ENCODE peak calls at places on chromosomes 13 and 19, in eight cellular contexts. W is neuronal stem cell, N is colonic mucosa, G is RWPE2, O is neural progenitor cell, B is tibial artery, J is mesendoderm, U is tibial nerve. K is an unnamed sample.
A peak's percentile ranks its signal among the peaks of the same experiment; 100 is the strongest.

GRCh38 chr13:105168295-105168694 is 1367.2 kb downstream of the EFNB2 start:
- DNase-seq in W (no peak), N (no peak), G (no peak), O (no peak), B (no peak), J (no peak), U (no peak), K (no peak)

GRCh38 chr19:36113895-36114762 is 546 bp downstream of the POLR2I start:
- DNase-seq in W (no peak), N (no peak), G (no peak), O (peak; percentile 45), B (peak; percentile 32), J (peak; percentile 64), U (no peak), K (no peak)

GRCh38 chr13:42330991-42331390 is 59.0 kb downstream of the AKAP11 start:
- DNase-seq in W (no peak), N (no peak), G (no peak), O (no peak), B (no peak), J (no peak), U (no peak), K (no peak)

GRCh38 chr13:45879666-45880065 is 28.1 kb upstream of the SIAH3 start:
- DNase-seq in W (no peak), N (no peak), G (no peak), O (peak; percentile 55), B (no peak), J (peak; percentile 75), U (no peak), K (no peak)

GRCh38 chr19:3687774-3688706 is 12.2 kb downstream of the PIP5K1C start:
- DNase-seq in W (no peak), N (peak; percentile 60), G (peak; percentile 29), O (peak; percentile 47), B (no peak), J (peak; percentile 58), U (no peak), K (no peak)

GRCh38 chr13:112820318-112820717 is 130.5 kb downstream of the ATP11A start:
- DNase-seq in W (no peak), N (no peak), G (no peak), O (no peak), B (no peak), J (no peak), U (no peak), K (no peak)

GRCh38 chr19:38319421-38320258 is at the start of gene KCNK6:
- DNase-seq in W (no peak), N (peak; percentile 90), G (peak; percentile 71), O (peak; percentile 78), B (peak; percentile 41), J (peak; percentile 34), U (no peak), K (no peak)

GRCh38 chr13:28059214-28059613 is 41.2 kb downstream of the FLT3 start:
- DNase-seq in W (peak; percentile 9), N (peak; percentile 57), G (no peak), O (peak; percentile 62), B (no peak), J (peak; percentile 72), U (no peak), K (no peak)

GRCh38 chr19:46494115-46494935 is 1.3 kb downstream of the PNMA8B start:
- DNase-seq in W (no peak), N (no peak), G (peak; percentile 60), O (peak; percentile 1), B (no peak), J (no peak), U (no peak), K (no peak)

GRCh38 chr13:74929436-74929835 is 552.5 kb downstream of the TBC1D4 start:
- DNase-seq in W (no peak), N (no peak), G (no peak), O (no peak), B (no peak), J (no peak), U (no peak), K (no peak)

GRCh38 chr13:108269601-108270328 is at the start of gene TNFSF13B:
- DNase-seq in W (no peak), N (peak; percentile 23), G (no peak), O (peak; percentile 53), B (peak; percentile 29), J (peak; percentile 74), U (no peak), K (no peak)

GRCh38 chr13:52348983-52349780 is 56.8 kb downstream of the THSD1 start:
- DNase-seq in W (no peak), N (peak; percentile 22), G (no peak), O (no peak), B (no peak), J (peak; percentile 48), U (no peak), K (peak; percentile 94)
- H3K27ac ChIP-seq in W (no peak overlapping the region), N (no peak overlapping the region), G (peak overlapping the region; percentile 62), O (no peak overlapping the region), B (no peak overlapping the region), J (no peak overlapping the region), U (no peak overlapping the region), K (peak overlapping the region; percentile 83)

GRCh38 chr13:91347212-91347995 is at the start of gene MIR17HG:
- DNase-seq in W (peak; percentile 90), N (peak; percentile 94), G (peak; percentile 83), O (peak; percentile 96), B (peak; percentile 86), J (peak; percentile 94), U (peak; percentile 82), K (peak; percentile 55)
- H3K27ac ChIP-seq in W (peak within 1 kb of the TSS; percentile 96), N (peak within 1 kb of the TSS; percentile 95), G (peak within 1 kb of the TSS; percentile 88), O (peak within 1 kb of the TSS; percentile 97), B (peak within 1 kb of the TSS; percentile 74), J (peak within 1 kb of the TSS; percentile 100), U (peak within 1 kb of the TSS; percentile 98), K (peak within 1 kb of the TSS; percentile 89)

GRCh38 chr19:51593138-51593890 is 22.2 kb downstream of the ZNF175 start:
- DNase-seq in W (no peak), N (no peak), G (no peak), O (no peak), B (no peak), J (peak; percentile 8), U (no peak), K (no peak)
- H3K27ac ChIP-seq in W (no peak overlapping the region), N (no peak overlapping the region), G (no peak overlapping the region), O (no peak overlapping the region), B (no peak overlapping the region), J (no peak overlapping the region), U (no peak overlapping the region), K (no peak overlapping the region)

DNA sequence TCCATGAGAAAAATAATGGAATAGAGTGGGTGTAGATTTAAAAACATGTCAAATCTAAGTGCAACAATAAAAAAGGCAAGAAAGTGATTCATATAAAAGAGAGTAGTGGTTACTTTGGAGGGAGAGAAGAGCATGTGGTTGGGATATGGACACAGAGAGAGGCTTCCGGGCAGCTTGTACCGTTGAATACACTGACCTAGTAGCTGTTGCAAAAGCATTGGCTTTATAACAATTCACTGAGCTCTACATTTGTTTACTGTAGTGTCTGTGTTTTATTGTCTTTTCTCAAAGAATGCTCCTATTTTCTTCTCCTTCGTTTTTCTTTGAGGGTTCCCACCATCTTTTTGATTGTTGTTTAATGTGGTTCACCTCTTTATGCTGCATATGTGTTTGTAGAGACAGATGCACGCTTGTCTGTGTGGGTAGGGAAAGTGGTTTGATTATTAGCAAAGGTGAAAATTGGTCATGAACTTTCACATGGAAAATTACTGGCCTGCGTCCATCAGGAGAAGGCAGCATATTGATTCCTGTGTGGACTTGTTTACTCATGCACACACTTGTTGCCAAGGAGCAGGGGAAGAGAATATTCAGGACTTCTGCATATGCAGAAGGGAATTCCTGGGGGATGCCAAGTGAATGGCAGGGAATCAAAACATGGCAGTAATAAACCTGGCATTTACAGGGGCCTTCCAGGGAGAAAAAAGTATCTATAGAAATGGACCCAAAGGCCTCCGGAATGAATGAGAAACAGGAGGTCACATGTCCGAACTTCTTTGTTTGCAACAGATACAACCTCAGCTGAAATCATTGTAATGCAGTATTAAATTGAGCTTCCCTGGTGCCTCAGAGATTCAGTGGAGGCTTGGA is 30.0 kb upstream of the IRS2 start:
- DNase-seq in W (no peak), N (no peak), G (no peak), O (no peak), B (no peak), J (no peak), U (no peak), K (no peak)
- H3K27ac ChIP-seq in W (no peak overlapping the region), N (no peak overlapping the region), G (no peak overlapping the region), O (no peak overlapping the region), B (no peak overlapping the region), J (no peak overlapping the region), U (no peak overlapping the region), K (no peak overlapping the region)

K was measured in epithelial cell of prostate.